ENCODE peak calls at places on chromosomes 6 and 20, in nine cellular contexts. One of them, this sample, is unnamed.

GRCh38 chr20:37804584-37805566 is 98.1 kb upstream of the VSTM2L start:
- DNase-seq in colonic mucosa: no peak
- DNase-seq in aorta: peak
- DNase-seq in ovary: no peak
- DNase-seq in dorsolateral prefrontal cortex: peak
- DNase-seq in psoas muscle: no peak
- DNase-seq in BE2C: no peak
- DNase-seq in NB4: peak
- DNase-seq in astrocyte of the cerebellum: no peak
- DNase-seq in this sample: no peak

GRCh38 chr6:15061176-15061575 is 184.7 kb upstream of the JARID2 start:
- DNase-seq in BE2C: no peak
- DNase-seq in aorta: no peak
- DNase-seq in dorsolateral prefrontal cortex: no peak
- DNase-seq in astrocyte of the cerebellum: no peak
- DNase-seq in colonic mucosa: no peak
- DNase-seq in NB4: no peak
- DNase-seq in ovary: no peak
- DNase-seq in psoas muscle: no peak
- DNase-seq in this sample: no peak

GRCh38 chr6:168417158-168417557 is 23.8 kb upstream of the SMOC2 start:
- DNase-seq in aorta: no peak
- DNase-seq in astrocyte of the cerebellum: no peak
- DNase-seq in dorsolateral prefrontal cortex: no peak
- DNase-seq in colonic mucosa: peak
- DNase-seq in BE2C: no peak
- DNase-seq in ovary: peak
- DNase-seq in psoas muscle: peak
- DNase-seq in NB4: no peak
- DNase-seq in this sample: no peak

GRCh38 chr20:25148181-25148981 is 47.1 kb upstream of the ENTPD6 start:
- DNase-seq in astrocyte of the cerebellum: peak
- DNase-seq in ovary: peak
- DNase-seq in NB4: no peak
- DNase-seq in psoas muscle: peak
- DNase-seq in BE2C: no peak
- DNase-seq in aorta: peak
- DNase-seq in dorsolateral prefrontal cortex: no peak
- DNase-seq in colonic mucosa: peak
- DNase-seq in this sample: no peak

GRCh38 chr6:75611011-75611701 is 9.5 kb downstream of the SENP6 start:
- DNase-seq in astrocyte of the cerebellum: peak
- DNase-seq in psoas muscle: no peak
- DNase-seq in BE2C: no peak
- DNase-seq in dorsolateral prefrontal cortex: no peak
- DNase-seq in ovary: no peak
- DNase-seq in colonic mucosa: no peak
- DNase-seq in NB4: peak
- DNase-seq in aorta: no peak
- DNase-seq in this sample: no peak

GRCh38 chr6:148952147-148953041 is 205.6 kb downstream of the UST start:
- DNase-seq in psoas muscle: no peak
- DNase-seq in NB4: no peak
- DNase-seq in dorsolateral prefrontal cortex: no peak
- DNase-seq in ovary: no peak
- DNase-seq in aorta: no peak
- DNase-seq in colonic mucosa: no peak
- DNase-seq in astrocyte of the cerebellum: no peak
- DNase-seq in BE2C: no peak
- DNase-seq in this sample: no peak

GRCh38 chr6:19279137-19279747 is 557.9 kb upstream of the ID4 start:
- DNase-seq in BE2C: no peak
- DNase-seq in NB4: no peak
- DNase-seq in ovary: no peak
- DNase-seq in dorsolateral prefrontal cortex: no peak
- DNase-seq in astrocyte of the cerebellum: no peak
- DNase-seq in psoas muscle: no peak
- DNase-seq in colonic mucosa: no peak
- DNase-seq in aorta: no peak
- DNase-seq in this sample: no peak

GRCh38 chr6:106771822-106772221 is 142.4 kb downstream of the QRSL1 start:
- DNase-seq in astrocyte of the cerebellum: no peak
- DNase-seq in psoas muscle: no peak
- DNase-seq in ovary: no peak
- DNase-seq in dorsolateral prefrontal cortex: no peak
- DNase-seq in colonic mucosa: no peak
- DNase-seq in BE2C: no peak
- DNase-seq in NB4: no peak
- DNase-seq in aorta: no peak
- DNase-seq in this sample: no peak

GRCh38 chr20:3889489-3890409 is 562 bp downstream of the PANK2 start:
- DNase-seq in astrocyte of the cerebellum: no peak
- DNase-seq in BE2C: peak
- DNase-seq in colonic mucosa: peak
- DNase-seq in psoas muscle: peak
- DNase-seq in dorsolateral prefrontal cortex: no peak
- DNase-seq in ovary: peak
- DNase-seq in aorta: peak
- DNase-seq in NB4: peak
- DNase-seq in this sample: no peak

GRCh38 chr6:53437557-53438202 is 88.9 kb upstream of the ELOVL5 start:
- DNase-seq in NB4: peak
- DNase-seq in astrocyte of the cerebellum: peak
- DNase-seq in colonic mucosa: peak
- DNase-seq in aorta: no peak
- DNase-seq in ovary: no peak
- DNase-seq in BE2C: peak
- DNase-seq in dorsolateral prefrontal cortex: no peak
- DNase-seq in psoas muscle: no peak
- DNase-seq in this sample: peak

GRCh38 chr6:118784641-118785164 is 109.2 kb upstream of the ASF1A start:
- DNase-seq in NB4: no peak
- DNase-seq in dorsolateral prefrontal cortex: peak
- DNase-seq in BE2C: no peak
- DNase-seq in aorta: no peak
- DNase-seq in colonic mucosa: no peak
- DNase-seq in psoas muscle: no peak
- DNase-seq in ovary: peak
- DNase-seq in astrocyte of the cerebellum: no peak
- DNase-seq in this sample: no peak

GRCh38 chr6:118788702-118789101 is 105.2 kb upstream of the ASF1A start:
- DNase-seq in astrocyte of the cerebellum: no peak
- DNase-seq in BE2C: no peak
- DNase-seq in psoas muscle: no peak
- DNase-seq in colonic mucosa: no peak
- DNase-seq in NB4: no peak
- DNase-seq in dorsolateral prefrontal cortex: no peak
- DNase-seq in aorta: no peak
- DNase-seq in ovary: no peak
- DNase-seq in this sample: no peak

GRCh38 chr6:118787746-118788419 is 106.1 kb upstream of the ASF1A start:
- DNase-seq in aorta: peak
- DNase-seq in psoas muscle: no peak
- DNase-seq in dorsolateral prefrontal cortex: no peak
- DNase-seq in NB4: no peak
- DNase-seq in BE2C: no peak
- DNase-seq in ovary: no peak
- DNase-seq in colonic mucosa: no peak
- DNase-seq in astrocyte of the cerebellum: no peak
- DNase-seq in this sample: no peak

GRCh38 chr6:118785601-118786000 is 108.4 kb upstream of the ASF1A start:
- DNase-seq in BE2C: no peak
- DNase-seq in psoas muscle: no peak
- DNase-seq in colonic mucosa: no peak
- DNase-seq in astrocyte of the cerebellum: no peak
- DNase-seq in dorsolateral prefrontal cortex: no peak
- DNase-seq in ovary: no peak
- DNase-seq in NB4: no peak
- DNase-seq in aorta: no peak
- DNase-seq in this sample: no peak

GRCh38 chr6:118786696-118787453 is 107.1 kb upstream of the ASF1A start:
- DNase-seq in ovary: no peak
- DNase-seq in aorta: no peak
- DNase-seq in colonic mucosa: no peak
- DNase-seq in psoas muscle: no peak
- DNase-seq in dorsolateral prefrontal cortex: no peak
- DNase-seq in astrocyte of the cerebellum: no peak
- DNase-seq in BE2C: no peak
- DNase-seq in NB4: no peak
- DNase-seq in this sample: no peak
- H3K4me3 ChIP-seq in ovary: no peak
- H3K4me3 ChIP-seq in aorta: no peak
- H3K4me3 ChIP-seq in colonic mucosa: no peak
- H3K4me3 ChIP-seq in psoas muscle: no peak
- H3K4me3 ChIP-seq in dorsolateral prefrontal cortex: no peak
- H3K4me3 ChIP-seq in astrocyte of the cerebellum: no peak
- H3K4me3 ChIP-seq in BE2C: no peak
- H3K4me3 ChIP-seq in NB4: no peak
- H3K4me3 ChIP-seq in this sample: no peak

GRCh38 chr20:51860015-51860882 is 57.9 kb upstream of the SALL4 start:
- DNase-seq in astrocyte of the cerebellum: peak
- DNase-seq in NB4: no peak
- DNase-seq in aorta: no peak
- DNase-seq in BE2C: no peak
- DNase-seq in psoas muscle: no peak
- DNase-seq in colonic mucosa: peak
- DNase-seq in ovary: no peak
- DNase-seq in dorsolateral prefrontal cortex: no peak
- DNase-seq in this sample: no peak

DNA sequence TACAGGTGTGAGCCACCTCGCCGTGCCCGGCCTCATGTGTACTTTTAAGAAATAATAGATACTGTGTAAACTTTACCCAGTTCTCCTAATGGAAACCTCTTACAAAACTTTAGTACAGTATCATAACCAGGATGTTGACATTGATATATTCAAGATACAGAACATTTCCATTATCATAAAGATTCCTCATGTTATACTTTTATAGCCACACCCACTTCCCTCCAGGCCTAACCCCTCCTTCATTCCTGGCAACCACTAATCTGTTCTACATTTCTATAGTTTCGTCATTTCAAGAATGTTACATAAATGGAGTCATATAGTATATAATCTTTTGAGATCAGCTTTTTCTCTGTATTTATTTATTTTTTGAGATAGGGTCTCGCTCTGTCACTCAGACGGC is 52.6 kb upstream of the SALL4 start:
- DNase-seq in BE2C: no peak
- DNase-seq in psoas muscle: no peak
- DNase-seq in NB4: no peak
- DNase-seq in dorsolateral prefrontal cortex: no peak
- DNase-seq in ovary: no peak
- DNase-seq in aorta: no peak
- DNase-seq in colonic mucosa: no peak
- DNase-seq in astrocyte of the cerebellum: no peak
- DNase-seq in this sample: no peak
- H3K4me3 ChIP-seq in BE2C: no peak
- H3K4me3 ChIP-seq in psoas muscle: no peak
- H3K4me3 ChIP-seq in NB4: no peak
- H3K4me3 ChIP-seq in dorsolateral prefrontal cortex: no peak
- H3K4me3 ChIP-seq in ovary: no peak
- H3K4me3 ChIP-seq in aorta: no peak
- H3K4me3 ChIP-seq in colonic mucosa: no peak
- H3K4me3 ChIP-seq in astrocyte of the cerebellum: no peak
- H3K4me3 ChIP-seq in this sample: no peak

GRCh38 chr6:108168980-108169800 is 3.4 kb downstream of the NR2E1 start:
- DNase-seq in BE2C: peak
- DNase-seq in astrocyte of the cerebellum: no peak
- DNase-seq in NB4: peak
- DNase-seq in dorsolateral prefrontal cortex: no peak
- DNase-seq in psoas muscle: no peak
- DNase-seq in aorta: no peak
- DNase-seq in colonic mucosa: no peak
- DNase-seq in ovary: no peak
- DNase-seq in this sample: no peak

GRCh38 chr6:108171291-108171917 is 5.6 kb downstream of the NR2E1 start:
- DNase-seq in psoas muscle: no peak
- DNase-seq in NB4: no peak
- DNase-seq in astrocyte of the cerebellum: no peak
- DNase-seq in aorta: no peak
- DNase-seq in ovary: no peak
- DNase-seq in BE2C: no peak
- DNase-seq in colonic mucosa: no peak
- DNase-seq in dorsolateral prefrontal cortex: no peak
- DNase-seq in this sample: no peak

GRCh38 chr6:108170607-108171290 is 4.9 kb downstream of the NR2E1 start:
- DNase-seq in colonic mucosa: no peak
- DNase-seq in NB4: no peak
- DNase-seq in psoas muscle: no peak
- DNase-seq in dorsolateral prefrontal cortex: no peak
- DNase-seq in BE2C: no peak
- DNase-seq in ovary: no peak
- DNase-seq in astrocyte of the cerebellum: no peak
- DNase-seq in aorta: no peak
- DNase-seq in this sample: no peak

GRCh38 chr6:108168501-108168979 is 2.7 kb downstream of the NR2E1 start:
- DNase-seq in NB4: peak
- DNase-seq in aorta: no peak
- DNase-seq in BE2C: peak
- DNase-seq in psoas muscle: no peak
- DNase-seq in dorsolateral prefrontal cortex: no peak
- DNase-seq in astrocyte of the cerebellum: peak
- DNase-seq in colonic mucosa: no peak
- DNase-seq in ovary: no peak
- DNase-seq in this sample: no peak

GRCh38 chr6:108169801-108170606 is 4.2 kb downstream of the NR2E1 start:
- DNase-seq in BE2C: no peak
- DNase-seq in astrocyte of the cerebellum: no peak
- DNase-seq in colonic mucosa: no peak
- DNase-seq in ovary: no peak
- DNase-seq in psoas muscle: no peak
- DNase-seq in aorta: no peak
- DNase-seq in dorsolateral prefrontal cortex: no peak
- DNase-seq in NB4: no peak
- DNase-seq in this sample: no peak
- H3K4me3 ChIP-seq in BE2C: no peak
- H3K4me3 ChIP-seq in astrocyte of the cerebellum: no peak
- H3K4me3 ChIP-seq in colonic mucosa: no peak
- H3K4me3 ChIP-seq in ovary: no peak
- H3K4me3 ChIP-seq in psoas muscle: peak
- H3K4me3 ChIP-seq in aorta: no peak
- H3K4me3 ChIP-seq in dorsolateral prefrontal cortex: no peak
- H3K4me3 ChIP-seq in NB4: no peak
- H3K4me3 ChIP-seq in this sample: no peak

DNA sequence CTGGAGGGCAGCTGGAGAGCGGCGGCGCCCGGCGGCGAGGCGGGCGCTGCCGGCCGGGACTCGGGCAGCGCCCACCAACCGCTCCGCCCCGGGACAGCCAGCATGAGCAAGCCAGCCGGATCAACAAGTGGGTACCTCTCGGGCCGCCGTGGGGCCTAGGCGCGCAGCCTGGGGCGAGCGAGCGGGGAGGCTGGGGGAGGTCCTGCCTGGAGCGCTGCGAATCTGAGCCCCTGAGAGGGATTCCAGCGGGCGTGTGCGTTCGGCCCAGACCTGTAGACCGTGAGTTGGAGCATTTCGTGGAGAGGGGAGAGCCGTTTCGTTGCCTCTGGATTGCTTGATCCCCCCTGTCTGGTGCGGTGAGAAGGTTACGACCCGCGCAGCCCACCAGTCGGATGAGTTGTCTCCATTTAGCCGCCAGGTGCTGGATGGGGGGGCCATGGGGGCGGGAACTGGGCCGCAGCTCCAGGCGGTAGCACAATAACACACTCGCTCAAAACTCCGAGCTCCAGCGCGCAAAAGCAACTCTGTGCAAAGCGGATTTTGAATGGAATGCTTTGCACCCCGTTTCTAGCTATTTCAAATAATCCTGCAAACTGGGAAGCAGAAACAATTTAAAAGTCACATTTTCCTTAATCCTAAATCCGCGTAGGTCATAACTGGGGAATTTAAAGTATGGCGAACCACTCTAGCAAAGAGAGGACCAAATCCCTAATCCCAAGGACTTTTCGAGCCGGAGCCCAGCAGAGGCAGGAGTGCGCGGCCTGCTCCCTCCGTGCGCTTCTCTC is 1.0 kb downstream of the NR2E1 start:
- DNase-seq in BE2C: no peak
- DNase-seq in ovary: no peak
- DNase-seq in psoas muscle: no peak
- DNase-seq in astrocyte of the cerebellum: no peak
- DNase-seq in aorta: no peak
- DNase-seq in NB4: no peak
- DNase-seq in colonic mucosa: no peak
- DNase-seq in dorsolateral prefrontal cortex: no peak
- DNase-seq in this sample: no peak
- H3K4me3 ChIP-seq in BE2C: no peak
- H3K4me3 ChIP-seq in ovary: no peak
- H3K4me3 ChIP-seq in psoas muscle: peak
- H3K4me3 ChIP-seq in astrocyte of the cerebellum: no peak
- H3K4me3 ChIP-seq in aorta: no peak
- H3K4me3 ChIP-seq in NB4: no peak
- H3K4me3 ChIP-seq in colonic mucosa: no peak
- H3K4me3 ChIP-seq in dorsolateral prefrontal cortex: peak
- H3K4me3 ChIP-seq in this sample: no peak